ENCODE peak calls at places on chromosomes 12 and 14, in four cellular contexts. C is hepatocyte, G is HCT116, V is PC-3. Z is an unnamed sample. For H3K4me1, the result is how much of the 10 kb centered on the place peaks cover.

GRCh38 chr14:53060046-53060445 is 93.1 kb downstream of the DDHD1 start:
- DNase-seq in C (no peak), V (no peak), G (no peak), Z (no peak)

GRCh38 chr12:130656411-130656810 is 59.7 kb downstream of the RIMBP2 start:
- DNase-seq in V (no peak), G (no peak), C (no peak), Z (no peak)

GRCh38 chr12:89706551-89707348 is 1.9 kb downstream of the ATP2B1 start:
- DNase-seq in C (peak), G (no peak), V (peak), Z (no peak)

GRCh38 chr12:79826267-79827128 is 108.4 kb downstream of the PPP1R12A start:
- DNase-seq in G (no peak), V (peak), C (no peak), Z (no peak)

GRCh38 chr14:21090194-21090939 is 8.1 kb downstream of the ZNF219 start:
- DNase-seq in G (no peak), C (no peak), V (no peak), Z (peak)

GRCh38 chr14:22918519-22918808 is 485 bp downstream of the RBM23 start:
- DNase-seq in G (no peak), V (no peak), C (no peak), Z (no peak)

GRCh38 chr12:93790472-93791152 is 113.4 kb downstream of the CRADD start:
- DNase-seq in V (peak), C (no peak), G (no peak), Z (peak)

GRCh38 chr14:60349663-60350365 is 100.8 kb downstream of the PPM1A start:
- DNase-seq in V (peak), C (peak), G (peak), Z (peak)

GRCh38 chr12:104498211-104498801 is 41.6 kb downstream of the CHST11 start:
- DNase-seq in C (no peak), G (peak), V (no peak), Z (peak)

GRCh38 chr12:23222801-23223200 is 597.8 kb downstream of the ETNK1 start:
- DNase-seq in C (no peak), G (no peak), V (no peak), Z (no peak)

GRCh38 chr12:103771466-103771865 is 69.6 kb downstream of the NT5DC3 start:
- DNase-seq in V (peak), G (no peak), C (peak), Z (peak)

GRCh38 chr12:96121271-96121711 is 72.9 kb upstream of the ELK3 start:
- DNase-seq in G (no peak), V (no peak), C (no peak), Z (no peak)

GRCh38 chr14:94821705-94822104 is 51.8 kb upstream of the GSC start:
- DNase-seq in V (no peak), C (no peak), G (no peak), Z (no peak)

GRCh38 chr12:1716911-1717310 is 26.0 kb downstream of the ADIPOR2 start:
- DNase-seq in V (no peak), C (no peak), G (no peak), Z (no peak)

GRCh38 chr12:76402259-76402658 is 54.0 kb upstream of the BBS10 start:
- DNase-seq in G (no peak), C (no peak), V (no peak), Z (no peak)

GRCh38 chr12:123902821-123903220 is 69.8 kb downstream of the CCDC92 start:
- DNase-seq in V (no peak), C (no peak), G (no peak), Z (no peak)

GRCh38 chr12:96153131-96153724 is 40.9 kb upstream of the ELK3 start:
- DNase-seq in C (no peak), V (no peak), G (no peak), Z (no peak)

GRCh38 chr12:111745201-111745600 is 21.5 kb upstream of the ALDH2 start:
- DNase-seq in V (no peak), C (no peak), G (no peak), Z (no peak)

GRCh38 chr14:105192866-105193731 is 12.0 kb upstream of the NUDT14 start:
- DNase-seq in C (no peak), V (no peak), G (no peak), Z (no peak)

GRCh38 chr12:70660620-70661219 is 23.5 kb upstream of the PTPRB start:
- DNase-seq in C (peak), V (peak), G (peak), Z (no peak)

GRCh38 chr14:76842414-76842813 is 16.2 kb downstream of the LRRC74A start:
- DNase-seq in C (no peak), G (no peak), V (no peak), Z (no peak)

GRCh38 chr14:51087024-51087423 is 7.9 kb downstream of the TRIM9 start:
- DNase-seq in V (peak), G (peak), C (peak), Z (no peak)

GRCh38 chr12:26651566-26652188 is 181.3 kb downstream of the ITPR2 start:
- DNase-seq in G (peak), V (peak), C (peak), Z (peak)

GRCh38 chr14:23294346-23294733 is 8.3 kb downstream of the PPP1R3E start:
- DNase-seq in G (no peak), V (no peak), C (no peak), Z (no peak)

GRCh38 chr12:50220357-50221061 is 53.3 kb upstream of the CERS5 start:
- DNase-seq in G (no peak), C (peak), V (peak), Z (peak)

GRCh38 chr14:84343637-84344036 is 1186.3 kb upstream of the FLRT2 start:
- DNase-seq in C (peak), V (no peak), G (no peak), Z (no peak)

GRCh38 chr12:109734219-109735000 is 20.8 kb downstream of the FAM222A start:
- DNase-seq in V (no peak), G (no peak), C (no peak), Z (no peak)
- TF ChIP-seq EZH2 in V (no peak), G (no peak), C (no peak), Z (no peak)

GRCh38 chr12:109797905-109798669 is 35.1 kb downstream of the TRPV4 start:
- DNase-seq in G (no peak), C (no peak), V (peak), Z (peak)
- H3K4me2 ChIP-seq in G (no peak), C (no peak), V (no peak), Z (no peak)

DNA sequence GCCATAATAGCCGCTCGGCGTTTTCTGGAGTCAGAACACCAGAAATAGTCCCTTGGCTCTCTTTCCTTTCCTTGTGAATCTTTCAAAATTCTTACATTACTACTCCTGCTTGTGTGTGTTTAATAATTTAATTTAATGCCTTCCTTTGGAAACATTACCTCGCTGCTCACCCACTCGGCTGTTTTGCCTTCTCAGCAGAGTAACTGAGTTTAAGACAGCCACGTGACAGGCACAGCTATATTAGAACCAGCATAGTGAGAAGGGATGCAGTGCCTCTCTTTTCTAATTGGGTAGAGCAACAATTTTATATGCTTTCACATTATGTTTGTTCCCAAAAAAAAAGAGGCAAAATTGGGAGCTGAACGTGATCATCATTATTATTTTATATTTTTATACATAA is 107.6 kb downstream of the ETV6 start:
- DNase-seq in G (no peak), C (no peak), V (no peak), Z (no peak)
- H3K4me1 ChIP-seq in G (under half), C (under half), V (under half), Z (under half)

DNA sequence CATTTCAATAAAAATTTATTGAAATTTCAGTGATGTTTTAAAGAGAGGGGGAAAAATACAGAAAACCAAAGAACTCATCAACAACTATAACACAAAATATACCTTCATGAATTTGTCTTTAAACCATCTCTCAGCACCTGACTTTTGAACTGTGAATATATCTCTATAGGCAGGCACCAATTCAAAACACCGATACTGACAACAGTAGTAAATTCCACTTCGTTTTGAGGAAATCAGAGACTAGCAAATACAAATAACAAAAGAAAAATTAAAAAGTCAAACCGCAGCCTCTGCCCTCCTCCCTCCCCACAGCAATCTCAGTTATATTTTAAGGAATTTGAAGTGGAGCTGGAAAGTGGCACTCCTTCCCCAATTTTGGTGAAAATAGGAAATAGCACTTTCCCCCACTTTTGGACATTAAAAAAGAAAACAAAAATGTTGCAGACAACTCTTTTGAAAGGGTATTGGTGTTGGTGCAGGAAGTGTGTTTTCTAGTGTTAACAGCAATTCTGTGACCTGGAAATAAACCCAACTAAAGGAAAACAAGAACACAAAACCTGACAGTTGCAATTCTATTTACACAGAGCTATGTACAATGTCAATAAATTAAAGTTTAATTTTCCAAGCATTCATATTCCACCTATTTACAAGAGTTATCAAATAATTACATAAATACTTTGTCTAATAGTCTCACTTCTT is 13.6 kb downstream of the TBX3 start:
- DNase-seq in G (no peak), V (peak), C (no peak), Z (no peak)
- TF ChIP-seq EZH2 in G (no peak), V (no peak), C (no peak), Z (no peak)

DNA sequence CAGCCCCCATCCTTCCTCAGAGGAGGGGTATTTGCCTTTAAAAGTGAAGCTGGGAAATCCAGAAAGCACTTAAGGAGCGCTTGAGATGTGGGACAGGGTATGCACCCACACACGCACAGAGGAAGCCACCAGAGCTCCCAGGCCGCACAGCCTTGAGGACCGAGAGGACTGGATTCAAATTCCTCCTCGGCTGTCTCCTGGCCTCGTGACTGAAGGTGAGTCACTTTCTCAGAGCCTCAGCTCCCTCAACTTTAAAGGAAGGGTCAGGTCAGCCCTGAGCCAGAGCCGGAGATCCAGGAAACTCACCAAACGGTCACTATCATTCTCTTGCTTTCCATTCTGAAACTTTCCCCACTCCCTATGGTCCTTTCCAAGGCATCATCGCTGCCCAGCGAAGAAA is 37.6 kb downstream of the BCL11B start:
- DNase-seq in C (no peak), G (no peak), V (no peak), Z (no peak)
- H3K4me2 ChIP-seq in C (peak), G (peak), V (no peak), Z (no peak)

GRCh38 chr14:102777711-102778615 is 714 bp downstream of the TRAF3 start:
- DNase-seq in C (peak), V (peak), G (no peak), Z (peak)

GRCh38 chr14:102781063-102781462 is 3.8 kb downstream of the TRAF3 start:
- DNase-seq in C (no peak), G (no peak), V (no peak), Z (no peak)

GRCh38 chr14:102776761-102777710 is at the start of gene TRAF3:
- DNase-seq in G (no peak), V (peak), C (peak), Z (peak)

GRCh38 chr14:102778616-102779351 is 1.5 kb downstream of the TRAF3 start:
- DNase-seq in V (no peak), C (no peak), G (no peak), Z (no peak)

GRCh38 chr14:102779574-102780315 is 2.5 kb downstream of the TRAF3 start:
- DNase-seq in V (no peak), G (no peak), C (no peak), Z (no peak)
- H3K4me1 ChIP-seq in V (under half), G (under half), C (under half), Z (under half)